ENCODE peak calls at places on chromosomes 5 and 9, in five cellular contexts. N, P, D, S and I are unnamed samples.

GRCh38 chr9:131264231-131264630 is 12.1 kb downstream of the FAM78A start:
- DNase-seq in N (no peak), P (no peak), D (no peak), S (no peak), I (no peak)

GRCh38 chr9:38046669-38047300 is 22.2 kb downstream of the SHB start:
- DNase-seq in N (no peak), P (peak; percentile 86), D (peak; percentile 60), S (no peak), I (peak; percentile 46)

GRCh38 chr9:97840521-97840920 is 12.5 kb upstream of the FOXE1 start:
- DNase-seq in N (no peak), P (peak; percentile 69), D (no peak), S (no peak), I (peak; percentile 17)

GRCh38 chr5:95880081-95880926 is 57.8 kb upstream of the GLRX start:
- DNase-seq in N (no peak), P (no peak), D (no peak), S (no peak), I (no peak)

GRCh38 chr9:16180546-16180945 is 627.7 kb downstream of the CCDC171 start:
- DNase-seq in N (no peak), P (peak; percentile 73), D (no peak), S (no peak), I (no peak)

GRCh38 chr5:151819830-151820229 is 48.1 kb downstream of the G3BP1 start:
- DNase-seq in N (no peak), P (no peak), D (no peak), S (no peak), I (no peak)

GRCh38 chr9:93223241-93224180 is 39.6 kb downstream of the WNK2 start:
- DNase-seq in N (no peak), P (peak; percentile 68), D (no peak), S (no peak), I (peak; percentile 41)

GRCh38 chr9:20262611-20263010 is 359.7 kb downstream of the MLLT3 start:
- DNase-seq in N (no peak), P (no peak), D (no peak), S (no peak), I (no peak)

GRCh38 chr5:177310757-177311173 is 933 bp downstream of the MXD3 start:
- DNase-seq in N (no peak), P (no peak), D (peak; percentile 67), S (no peak), I (no peak)

GRCh38 chr9:106502930-106503329 is 360.0 kb upstream of the ZNF462 start:
- DNase-seq in N (no peak), P (no peak), D (no peak), S (no peak), I (no peak)

GRCh38 chr9:86303316-86303975 is 21.1 kb upstream of the ISCA1 start:
- DNase-seq in N (no peak), P (peak; percentile 8), D (peak; percentile 74), S (no peak), I (no peak)

GRCh38 chr5:25963251-25964008 is 1075.0 kb downstream of the CDH9 start:
- DNase-seq in N (no peak), P (no peak), D (no peak), S (peak; percentile 10), I (no peak)

GRCh38 chr5:158868570-158868969 is 231.1 kb downstream of the EBF1 start:
- DNase-seq in N (no peak), P (no peak), D (no peak), S (no peak), I (no peak)

GRCh38 chr9:75910716-75911115 is 20.2 kb downstream of the PCSK5 start:
- DNase-seq in N (no peak), P (no peak), D (no peak), S (no peak), I (no peak)

GRCh38 chr5:88675159-88675757 is 207.7 kb downstream of the MEF2C start:
- DNase-seq in N (no peak), P (peak; percentile 72), D (no peak), S (no peak), I (no peak)

GRCh38 chr5:79535477-79536192 is 21.7 kb upstream of the HOMER1 start:
- DNase-seq in N (no peak), P (no peak), D (no peak), S (no peak), I (no peak)

GRCh38 chr5:139482050-139482889 is at the start of gene STING1:
- DNase-seq in N (peak; percentile 82), P (peak; percentile 93), D (no peak), S (peak; percentile 71), I (peak; percentile 94)

GRCh38 chr5:10611290-10611689 is 47.4 kb downstream of the ANKRD33B start:
- DNase-seq in N (no peak), P (peak; percentile 78), D (no peak), S (no peak), I (peak; percentile 81)

GRCh38 chr9:35952526-35953191 is 5.3 kb downstream of the OR2S2 start:
- DNase-seq in N (no peak), P (no peak), D (no peak), S (no peak), I (no peak)

GRCh38 chr5:116573617-116574431 is 799 bp downstream of the SEMA6A start:
- DNase-seq in N (no peak), P (no peak), D (no peak), S (peak; percentile 29), I (no peak)

GRCh38 chr5:57598756-57599155 is 116.1 kb upstream of the ACTBL2 start:
- DNase-seq in N (no peak), P (peak; percentile 86), D (no peak), S (no peak), I (peak; percentile 85)

GRCh38 chr9:19379283-19379682 is 753 bp downstream of the RPS6 start:
- DNase-seq in N (no peak), P (no peak), D (no peak), S (no peak), I (no peak)

GRCh38 chr5:119080975-119081374 is 10.1 kb downstream of the DMXL1 start:
- DNase-seq in N (no peak), P (no peak), D (peak; percentile 19), S (no peak), I (no peak)

GRCh38 chr5:172145870-172146747 is 41.9 kb downstream of the STK10 start:
- DNase-seq in N (no peak), P (no peak), D (no peak), S (no peak), I (no peak)

GRCh38 chr5:10762178-10762775 is 1.2 kb upstream of the DAP start:
- DNase-seq in N (peak; percentile 62), P (no peak), D (no peak), S (peak; percentile 39), I (no peak)

GRCh38 chr9:36530224-36530623 is 42.5 kb upstream of the MELK start:
- DNase-seq in N (no peak), P (no peak), D (no peak), S (no peak), I (no peak)

GRCh38 chr5:82106806-82107205 is 135.0 kb downstream of the ATG10 start:
- DNase-seq in N (no peak), P (no peak), D (peak; percentile 27), S (no peak), I (no peak)

GRCh38 chr5:82105457-82105856 is 133.6 kb downstream of the ATG10 start:
- DNase-seq in N (no peak), P (peak; percentile 10), D (no peak), S (no peak), I (no peak)

GRCh38 chr5:82109013-82109412 is 137.2 kb downstream of the ATG10 start:
- DNase-seq in N (no peak), P (no peak), D (no peak), S (no peak), I (no peak)

GRCh38 chr5:82106207-82106606 is 134.4 kb downstream of the ATG10 start:
- DNase-seq in N (no peak), P (no peak), D (peak; percentile 18), S (no peak), I (no peak)

GRCh38 chr5:82107277-82107676 is 135.5 kb downstream of the ATG10 start:
- DNase-seq in N (no peak), P (peak; percentile 6), D (peak; percentile 23), S (no peak), I (no peak)
- TF ChIP-seq CTCF in N (no peak), P (peak; percentile 25), D (peak; percentile 61), S (peak; percentile 10), I (peak; percentile 51)

DNA sequence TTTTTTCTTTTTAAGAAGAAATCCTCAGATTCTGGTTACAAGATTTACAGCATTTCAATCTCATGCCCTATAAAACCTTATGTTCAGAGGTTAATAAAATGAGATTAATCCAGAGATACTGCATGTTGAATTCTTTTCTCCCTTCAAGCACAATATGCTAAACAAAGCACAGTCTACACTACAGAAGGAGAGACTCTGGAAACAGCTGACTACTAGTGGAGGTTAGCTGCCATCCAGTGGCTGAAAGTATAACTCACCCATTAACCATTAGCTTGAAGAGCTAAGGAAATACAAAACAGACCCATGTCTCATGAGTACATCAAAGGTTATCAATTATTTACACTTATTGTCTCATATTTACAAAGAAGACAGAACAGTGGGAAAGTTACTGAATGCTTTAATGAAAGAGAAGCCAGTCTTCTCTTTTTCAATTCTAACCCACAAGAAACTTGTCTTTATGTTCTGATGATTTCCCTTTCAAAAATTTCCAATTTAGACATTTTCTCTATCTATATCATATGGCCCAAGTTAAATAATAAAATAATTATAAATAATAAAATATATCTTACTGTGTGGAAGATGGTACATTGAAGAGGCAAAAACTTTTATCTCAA is 12.7 kb upstream of the DNAH5 start:
- DNase-seq in N (no peak), P (peak; percentile 40), D (peak; percentile 89), S (no peak), I (peak; percentile 77)
- TF ChIP-seq CTCF in N (no peak), P (peak; percentile 81), D (peak; percentile 95), S (no peak), I (peak; percentile 76)

DNA sequence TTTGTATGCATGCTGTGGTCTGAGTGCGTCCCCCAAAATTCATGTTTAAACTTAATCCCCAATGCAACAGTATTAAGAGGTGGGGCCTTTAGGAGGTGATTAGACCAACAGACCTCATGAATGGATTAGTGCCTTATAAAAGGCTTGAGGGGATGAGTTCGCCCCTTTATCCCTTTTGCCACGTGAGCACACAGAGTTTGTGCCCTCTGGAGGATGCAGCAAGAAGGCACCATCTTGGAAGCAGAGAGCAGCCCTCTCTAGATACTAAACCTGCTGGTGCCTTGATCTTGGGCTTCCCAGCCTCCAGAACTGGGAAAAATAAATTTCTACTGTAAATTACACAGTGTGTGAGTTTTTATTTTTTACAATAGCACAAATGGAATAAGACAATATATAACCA is 177.1 kb upstream of the SPRY4 start:
- DNase-seq in N (no peak), P (no peak), D (peak; percentile 34), S (no peak), I (no peak)
- TF ChIP-seq CTCF in N (no peak), P (no peak), D (peak; percentile 27), S (no peak), I (peak; percentile 21)

GRCh38 chr9:6926436-6926835 is 168.7 kb downstream of the KDM4C start:
- DNase-seq in N (no peak), P (no peak), D (no peak), S (no peak), I (no peak)
- TF ChIP-seq CTCF in N (no peak), P (no peak), D (no peak), S (no peak), I (no peak)

DNA sequence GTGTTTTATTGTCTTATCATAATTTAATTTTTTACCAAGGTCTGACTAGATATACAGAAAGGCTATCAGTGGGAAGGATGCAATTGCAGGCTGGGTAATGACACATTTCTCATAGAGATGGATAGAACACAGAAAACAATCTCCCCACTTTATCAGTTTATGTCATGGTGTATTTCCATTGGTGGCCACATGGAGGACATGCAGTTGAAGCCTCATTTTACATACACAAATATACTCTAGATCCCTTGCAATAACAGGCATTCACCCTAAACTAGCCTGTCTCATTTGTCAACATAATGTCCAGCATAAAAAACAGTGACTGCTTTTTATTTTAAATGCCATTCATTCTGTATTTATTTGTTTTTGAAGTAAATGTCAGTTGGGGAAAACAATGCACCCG is 526.3 kb downstream of the GABRG2 start:
- DNase-seq in N (no peak), P (no peak), D (peak; percentile 28), S (no peak), I (no peak)
- TF ChIP-seq CTCF in N (no peak), P (peak; percentile 25), D (peak; percentile 64), S (no peak), I (peak; percentile 19)